ENCODE peak calls at places on chromosomes 1 and 21, in four cellular contexts. H is NCI-H1105 treated with DMSO at 0.1 percent for 48 hours, Y is lower leg skin, G is breast epithelium. O is an unnamed sample.

GRCh38 chr21:44275041-44275440 is 10.6 kb upstream of the AIRE start:
- DNase-seq in H (no peak), Y (no peak), G (no peak), O (no peak)

GRCh38 chr1:232344791-232345399 is 285.0 kb downstream of the SIPA1L2 start:
- DNase-seq in H (no peak), Y (no peak), G (no peak), O (no peak)

GRCh38 chr1:186828612-186829542 is at the start of gene PLA2G4A:
- DNase-seq in H (no peak), Y (peak; percentile 86), G (peak; percentile 33), O (no peak)

GRCh38 chr1:55833452-55834160 is 618.4 kb upstream of the USP24 start:
- DNase-seq in H (no peak), Y (no peak), G (no peak), O (no peak)

GRCh38 chr1:192575499-192576189 is at the start of gene RGS1:
- DNase-seq in H (no peak), Y (no peak), G (no peak), O (peak; percentile 43)

GRCh38 chr1:171468120-171468790 is 17.1 kb upstream of the PRRC2C start:
- DNase-seq in H (no peak), Y (no peak), G (no peak), O (no peak)

GRCh38 chr1:2300851-2301606 is 72.9 kb downstream of the SKI start:
- DNase-seq in H (no peak), Y (peak; percentile 96), G (peak; percentile 74), O (peak; percentile 93)

GRCh38 chr1:161502641-161503393 is 2.4 kb upstream of the FCGR2A start:
- DNase-seq in H (no peak), Y (no peak), G (no peak), O (no peak)

GRCh38 chr1:36411674-36412648 is 14.3 kb upstream of the LSM10 start:
- DNase-seq in H (peak; percentile 4), Y (no peak), G (no peak), O (no peak)

GRCh38 chr1:117216718-117217117 is 6.0 kb upstream of the VTCN1 start:
- DNase-seq in H (no peak), Y (no peak), G (no peak), O (no peak)

GRCh38 chr1:56404561-56405030 is 174.8 kb downstream of the PLPP3 start:
- DNase-seq in H (no peak), Y (no peak), G (peak; percentile 63), O (no peak)

GRCh38 chr1:154751690-154752089 is 118.4 kb downstream of the KCNN3 start:
- DNase-seq in H (peak; percentile 59), Y (no peak), G (no peak), O (no peak)

GRCh38 chr1:97925161-97925560 is 4.3 kb upstream of the DPYD start:
- DNase-seq in H (no peak), Y (no peak), G (no peak), O (no peak)

GRCh38 chr21:20968391-20968790 is 29.8 kb upstream of the NCAM2 start:
- DNase-seq in H (no peak), Y (no peak), G (no peak), O (no peak)

GRCh38 chr1:164780863-164781262 is 221.9 kb downstream of the PBX1 start:
- DNase-seq in H (no peak), Y (no peak), G (no peak), O (no peak)

GRCh38 chr1:51168266-51168845 is 66.3 kb downstream of the C1orf185 start:
- DNase-seq in H (no peak), Y (no peak), G (no peak), O (no peak)

GRCh38 chr1:186086583-186086982 is 288.5 kb downstream of the TPR start:
- DNase-seq in H (no peak), Y (no peak), G (no peak), O (no peak)

GRCh38 chr1:115164484-115164883 is 75.2 kb upstream of the TSPAN2 start:
- DNase-seq in H (no peak), Y (no peak), G (no peak), O (no peak)

GRCh38 chr21:14403681-14404318 is 20.9 kb upstream of the HSPA13 start:
- DNase-seq in H (peak; percentile 58), Y (no peak), G (no peak), O (no peak)

GRCh38 chr1:170313306-170313705 is 167.5 kb downstream of the NTMT2 start:
- DNase-seq in H (no peak), Y (no peak), G (no peak), O (no peak)

GRCh38 chr1:165949335-165950130 is 122.1 kb downstream of the UCK2 start:
- DNase-seq in H (peak; percentile 91), Y (no peak), G (no peak), O (no peak)

GRCh38 chr1:55215194-55216021 is at the start of gene USP24:
- DNase-seq in H (peak; percentile 67), Y (peak; percentile 95), G (peak; percentile 53), O (peak; percentile 80)

GRCh38 chr1:198245379-198245778 is 88.6 kb downstream of the NEK7 start:
- DNase-seq in H (no peak), Y (no peak), G (no peak), O (no peak)

GRCh38 chr1:2376261-2376741 is 15.1 kb downstream of the MORN1 start:
- DNase-seq in H (no peak), Y (no peak), G (no peak), O (no peak)

GRCh38 chr1:61322769-61323168 is 240.4 kb downstream of the NFIA start:
- DNase-seq in H (peak; percentile 43), Y (no peak), G (no peak), O (no peak)

GRCh38 chr1:150730130-150730721 is 9.5 kb upstream of the HORMAD1 start:
- DNase-seq in H (no peak), Y (no peak), G (no peak), O (no peak)

GRCh38 chr1:33298623-33299277 is 22.1 kb downstream of the A3GALT2 start:
- DNase-seq in H (no peak), Y (peak; percentile 94), G (no peak), O (peak; percentile 76)

GRCh38 chr1:157147906-157148717 is 9.9 kb upstream of the ETV3 start:
- DNase-seq in H (no peak), Y (no peak), G (no peak), O (no peak)

GRCh38 chr1:164591858-164592257 is 32.9 kb downstream of the PBX1 start:
- DNase-seq in H (no peak), Y (no peak), G (no peak), O (no peak)

GRCh38 chr1:2556277-2557145 is at the start of gene TNFRSF14:
- DNase-seq in H (no peak), Y (peak; percentile 94), G (peak; percentile 46), O (peak; percentile 71)

GRCh38 chr1:222546548-222547259 is 1.2 kb downstream of the HHIPL2 start:
- DNase-seq in H (no peak), Y (no peak), G (no peak), O (peak; percentile 9)

GRCh38 chr1:173295391-173295790 is 88.3 kb upstream of the TNFSF4 start:
- DNase-seq in H (no peak), Y (no peak), G (no peak), O (no peak)

GRCh38 chr1:58805716-58806571 is 22.1 kb upstream of the JUN start:
- DNase-seq in H (no peak), Y (no peak), G (no peak), O (no peak)